ENCODE peak calls at places on chromosome 1, in four cellular contexts. D is lower leg skin, J is psoas muscle, N is mesendoderm. R is an unnamed sample.

GRCh38 chr1:105793541-105794146 is 1262.8 kb upstream of the PRMT6 start:
- DNase-seq in N (peak), D (no peak), J (no peak), R (no peak)

GRCh38 chr1:97396463-97396862 is 524.4 kb downstream of the DPYD start:
- DNase-seq in N (no peak), D (no peak), J (no peak), R (no peak)

GRCh38 chr1:198699167-198700015 is 60.6 kb downstream of the PTPRC start:
- DNase-seq in J (peak), D (no peak), N (peak), R (peak)

GRCh38 chr1:216910081-216910840 is 187.0 kb upstream of the ESRRG start:
- DNase-seq in N (no peak), J (no peak), D (no peak), R (no peak)

GRCh38 chr1:202643397-202644218 is 66.6 kb downstream of the SYT2 start:
- DNase-seq in N (peak), J (peak), D (no peak), R (no peak)

GRCh38 chr1:39575191-39576015 is 1.2 kb downstream of the PABPC4 start:
- DNase-seq in J (peak), N (peak), D (peak), R (peak)

GRCh38 chr1:165842363-165843129 is 15.1 kb downstream of the UCK2 start:
- DNase-seq in D (no peak), N (peak), J (no peak), R (no peak)

GRCh38 chr1:201673912-201674311 is 135.0 kb downstream of the NAV1 start:
- DNase-seq in D (no peak), N (no peak), J (peak), R (no peak)

GRCh38 chr1:91745649-91746383 is 140.1 kb downstream of the TGFBR3 start:
- DNase-seq in N (no peak), D (no peak), J (no peak), R (no peak)

GRCh38 chr1:234605983-234606730 is 3.8 kb downstream of the IRF2BP2 start:
- DNase-seq in D (peak), J (peak), N (no peak), R (peak)

GRCh38 chr1:9553736-9554144 is 14.5 kb downstream of the SLC25A33 start:
- DNase-seq in D (no peak), J (no peak), N (no peak), R (peak)

GRCh38 chr1:109658533-109659051 is 2.7 kb downstream of the GSTM4 start:
- DNase-seq in J (no peak), D (peak), N (no peak), R (no peak)

GRCh38 chr1:66607458-66607857 is 73.5 kb downstream of the SGIP1 start:
- DNase-seq in N (peak), D (no peak), J (no peak), R (no peak)

GRCh38 chr1:5965586-5966131 is 26.6 kb downstream of the NPHP4 start:
- DNase-seq in D (no peak), N (no peak), J (no peak), R (no peak)
- H3K4me3 ChIP-seq in D (no peak), N (no peak), J (no peak), R (no peak)

DNA sequence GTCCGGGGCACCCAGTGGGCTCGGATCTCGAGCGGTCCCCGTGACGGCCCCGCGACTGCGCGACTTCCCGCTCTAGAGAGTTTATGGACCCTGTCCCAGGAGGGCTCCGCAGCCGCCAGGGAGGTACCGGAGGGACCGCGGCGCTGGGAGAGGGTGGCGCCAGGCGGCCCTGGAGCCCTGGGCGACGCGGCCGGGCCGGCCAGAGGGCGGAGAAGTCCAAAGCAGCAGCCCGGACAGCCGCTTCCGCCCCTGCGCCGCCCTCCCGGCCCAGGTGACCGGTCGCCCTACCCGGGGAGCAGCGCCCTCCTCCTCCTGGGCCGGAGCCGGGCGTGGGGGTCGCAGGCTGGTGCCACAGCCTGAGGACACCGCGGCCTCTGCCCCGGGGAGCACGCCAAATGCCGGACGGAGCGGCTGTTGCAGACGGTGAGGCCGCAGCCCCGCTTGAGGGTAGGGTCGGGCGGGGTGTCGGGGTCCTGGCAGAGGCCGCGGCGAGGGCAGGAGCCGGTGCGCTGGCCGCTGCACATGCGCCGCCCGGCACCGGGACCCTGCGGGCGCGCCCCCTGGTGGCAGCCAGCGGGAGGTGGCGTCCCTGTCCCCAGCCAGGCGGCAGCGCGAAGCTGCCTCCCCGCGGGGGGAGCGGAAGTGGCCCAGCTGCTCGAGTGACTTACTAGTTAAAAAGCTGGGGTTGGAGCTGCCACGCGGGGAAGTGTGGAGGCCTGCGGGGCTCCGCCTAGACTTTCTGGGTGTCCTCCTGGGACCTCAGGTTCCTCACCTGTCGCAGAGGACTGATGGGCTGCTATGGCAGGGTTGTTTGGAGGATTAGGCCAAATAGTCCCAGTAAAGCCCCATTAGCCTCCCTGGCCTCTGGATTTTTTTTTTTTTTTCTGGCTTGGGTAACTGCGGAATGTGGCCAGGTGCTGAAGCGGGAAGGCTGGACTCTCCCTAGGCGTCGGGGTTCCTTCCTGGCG is 20.9 kb upstream of the ZNF678 start:
- DNase-seq in J (peak), N (peak), D (peak), R (peak)
- H3K4me3 ChIP-seq in J (peak), N (peak), D (peak), R (peak)

GRCh38 chr1:6580588-6581270 is 935 bp downstream of the ZBTB48 start:
- DNase-seq in D (no peak), N (peak), J (peak), R (peak)

GRCh38 chr1:6581561-6582305 is 1.9 kb downstream of the ZBTB48 start:
- DNase-seq in D (no peak), N (no peak), J (no peak), R (no peak)

GRCh38 chr1:6584126-6585080 is 4.6 kb downstream of the ZBTB48 start:
- DNase-seq in D (no peak), N (no peak), J (no peak), R (no peak)

GRCh38 chr1:6580119-6580587 is 359 bp downstream of the ZBTB48 start:
- DNase-seq in D (no peak), N (no peak), J (peak), R (no peak)

DNA sequence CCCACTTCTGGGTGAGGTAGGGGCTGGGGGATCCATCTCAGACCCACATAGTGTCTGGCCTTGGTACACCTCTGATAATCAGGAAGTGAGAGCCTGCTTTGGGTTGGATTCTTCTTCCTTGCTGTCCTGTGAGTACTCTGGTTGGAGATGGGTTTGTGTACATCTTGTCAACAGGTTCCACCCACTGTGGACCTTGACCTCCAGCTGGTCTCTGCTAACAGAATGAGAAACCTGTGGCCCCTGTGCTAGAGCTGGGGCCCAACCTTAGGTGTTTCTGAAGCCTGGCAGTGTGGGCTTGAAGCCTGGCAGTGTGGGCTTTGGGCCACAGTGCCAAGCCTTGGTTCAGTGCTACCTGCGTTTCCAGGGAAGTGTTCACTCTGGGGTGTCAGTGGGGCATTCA is 2.6 kb downstream of the ZBTB48 start:
- DNase-seq in N (no peak), D (no peak), J (no peak), R (peak)
- H3K4me3 ChIP-seq in N (no peak), D (no peak), J (no peak), R (no peak)

DNA sequence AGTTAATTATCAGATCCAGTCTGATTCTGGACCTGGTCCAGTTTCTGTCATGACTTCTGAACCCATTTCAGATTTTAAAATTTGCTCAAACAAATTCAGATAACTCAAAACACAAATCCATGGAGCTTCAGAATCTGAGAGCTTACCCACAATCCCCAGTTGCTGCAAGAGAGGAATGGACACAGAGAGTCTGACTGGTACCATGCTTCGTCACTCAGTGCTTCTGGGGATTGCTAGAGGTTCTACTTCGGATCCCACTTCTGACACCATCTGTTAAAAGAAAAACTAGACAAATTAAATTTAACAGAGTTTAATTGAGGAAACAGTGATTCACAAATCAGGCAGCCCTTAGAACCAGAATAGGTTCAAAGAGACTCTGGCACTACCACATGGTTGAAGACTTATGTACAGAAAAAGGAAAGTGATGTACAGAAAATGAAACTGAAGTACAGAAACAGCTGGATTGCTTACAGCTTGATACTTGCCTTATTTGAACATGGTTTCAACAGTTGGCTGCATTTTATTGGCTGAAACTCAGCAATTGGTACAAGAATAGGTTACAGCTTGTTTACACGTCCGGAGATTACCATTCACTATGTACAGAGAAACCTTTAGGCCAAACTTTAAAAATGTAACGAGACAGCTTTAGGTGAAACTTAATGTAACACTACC is 60.7 kb upstream of the TEKT2 start:
- DNase-seq in J (no peak), N (no peak), D (no peak), R (no peak)
- H3K4me3 ChIP-seq in J (no peak), N (no peak), D (no peak), R (no peak)

GRCh38 chr1:46665983-46666382 is 2.2 kb downstream of the ATPAF1 start:
- DNase-seq in D (no peak), N (no peak), J (no peak), R (no peak)
- H3K4me3 ChIP-seq in D (no peak), N (no peak), J (peak), R (no peak)

GRCh38 chr1:181239086-181239485 is 150.6 kb downstream of the IER5 start:
- DNase-seq in J (no peak), N (no peak), D (no peak), R (no peak)
- H3K4me3 ChIP-seq in J (no peak), N (no peak), D (no peak), R (no peak)

GRCh38 chr1:158002630-158003408 is 9.4 kb downstream of the KIRREL1 start:
- DNase-seq in J (no peak), N (no peak), D (no peak), R (no peak)
- H3K4me3 ChIP-seq in J (no peak), N (no peak), D (no peak), R (no peak)